ENCODE peak calls at places on chromosomes 13 and 19, in nine cellular contexts. I, E, D, G, T, J, V, P and A are unnamed samples.

GRCh38 chr13:79998386-79998785 is 342.5 kb downstream of the SPRY2 start:
- DNase-seq in J (no peak), D (no peak), G (no peak), T (no peak), E (no peak), V (no peak), I (no peak), P (no peak), A (no peak)

GRCh38 chr19:2976609-2977000 is 759 bp upstream of the TLE6 start:
- DNase-seq in T (no peak), P (no peak), V (no peak), J (no peak), D (no peak), I (no peak), E (no peak), G (no peak), A (no peak)

GRCh38 chr19:2332341-2333026 is 4.0 kb downstream of the SPPL2B start:
- DNase-seq in E (no peak), T (no peak), P (peak; percentile 15), I (peak; percentile 96), V (no peak), J (no peak), G (no peak), D (peak; percentile 50), A (no peak)

GRCh38 chr19:32202244-32202643 is 143.2 kb upstream of the ZNF507 start:
- DNase-seq in V (no peak), G (no peak), E (no peak), I (no peak), T (no peak), P (no peak), D (no peak), J (no peak), A (no peak)

GRCh38 chr19:30703645-30704044 is 331.5 kb downstream of the ZNF536 start:
- DNase-seq in T (no peak), P (no peak), J (no peak), G (no peak), I (no peak), E (no peak), V (no peak), D (no peak), A (no peak)

GRCh38 chr19:43934985-43935708 is at the start of gene ZNF45:
- DNase-seq in P (peak; percentile 81), I (peak; percentile 90), V (peak; percentile 97), E (peak; percentile 66), J (peak; percentile 75), D (peak; percentile 92), T (peak; percentile 93), G (peak; percentile 83), A (peak; percentile 78)

GRCh38 chr19:14412436-14413071 is 6.6 kb downstream of the DDX39A start:
- DNase-seq in V (no peak), E (no peak), I (no peak), J (no peak), P (no peak), T (no peak), G (no peak), D (no peak), A (no peak)

GRCh38 chr19:48591021-48591420 is 15.5 kb upstream of the SPACA4 start:
- DNase-seq in I (no peak), G (no peak), P (no peak), V (no peak), E (no peak), T (peak; percentile 28), J (no peak), D (peak; percentile 30), A (no peak)

GRCh38 chr19:39405261-39405912 is 1.3 kb upstream of the ZFP36 start:
- DNase-seq in I (no peak), P (no peak), T (no peak), J (no peak), E (no peak), V (no peak), D (no peak), G (no peak), A (no peak)

GRCh38 chr19:45960595-45961235 is 12.9 kb downstream of the NOVA2 start:
- DNase-seq in J (no peak), V (no peak), D (peak; percentile 31), T (no peak), P (no peak), I (no peak), G (no peak), E (no peak), A (no peak)

GRCh38 chr19:46081928-46082727 is 41.3 kb upstream of the IGFL4 start:
- DNase-seq in P (no peak), J (peak; percentile 18), G (no peak), E (no peak), I (peak; percentile 52), D (peak; percentile 82), T (peak; percentile 62), V (peak; percentile 70), A (peak; percentile 48)

GRCh38 chr13:49858183-49858856 is 65.8 kb upstream of the KPNA3 start:
- DNase-seq in T (peak; percentile 97), J (no peak), V (peak; percentile 67), I (no peak), P (no peak), G (no peak), E (peak; percentile 75), D (no peak), A (no peak)

GRCh38 chr19:18349524-18350128 is 9.2 kb downstream of the PGPEP1 start:
- DNase-seq in D (peak; percentile 36), I (peak; percentile 19), E (no peak), G (no peak), P (no peak), T (peak; percentile 59), V (peak; percentile 69), J (no peak), A (no peak)

GRCh38 chr19:51059715-51060114 is 5.2 kb downstream of the KLK13 start:
- DNase-seq in I (no peak), P (no peak), T (no peak), J (no peak), D (peak; percentile 44), E (no peak), V (no peak), G (no peak), A (no peak)

GRCh38 chr13:40609972-40610726 is 56.3 kb downstream of the FOXO1 start:
- DNase-seq in T (no peak), P (no peak), D (no peak), G (no peak), I (no peak), E (no peak), V (no peak), J (no peak), A (no peak)